ENCODE peak calls at places on chromosomes 2 and 18, in nine cellular contexts. D is NB4, G is breast epithelium, P is dorsolateral prefrontal cortex, I is brain microvascular endothelial cell, J is A549, L is RWPE2, O is mesothelial cell of epicardium, F is coronary artery. V is an unnamed sample.

GRCh38 chr2:233588410-233588809 is 21.8 kb upstream of the USP40 start:
- DNase-seq in D (no peak), G (no peak), P (no peak), I (no peak), J (no peak), L (no peak), O (no peak), F (no peak), V (no peak)

GRCh38 chr2:122183890-122184289 is 428.4 kb downstream of the TSN start:
- DNase-seq in D (no peak), G (no peak), P (no peak), I (no peak), J (no peak), L (no peak), O (no peak), F (no peak), V (no peak)

GRCh38 chr2:237449193-237449797 is 35.3 kb upstream of the COL6A3 start:
- DNase-seq in D (no peak), G (no peak), P (peak; percentile 72), I (no peak), J (no peak), L (no peak), O (no peak), F (no peak), V (no peak)

GRCh38 chr18:61475931-61476330 is 142.7 kb downstream of the CDH20 start:
- DNase-seq in D (no peak), G (no peak), P (no peak), I (no peak), J (no peak), L (no peak), O (no peak), F (no peak), V (no peak)

GRCh38 chr2:8324164-8324848 is 357.6 kb upstream of the ID2 start:
- DNase-seq in D (no peak), G (no peak), P (no peak), I (no peak), J (no peak), L (no peak), O (no peak), F (no peak), V (no peak)

GRCh38 chr2:152127628-152128027 is 28.8 kb upstream of the CACNB4 start:
- DNase-seq in D (peak; percentile 30), G (no peak), P (no peak), I (no peak), J (no peak), L (no peak), O (no peak), F (no peak), V (no peak)

GRCh38 chr2:99255491-99256318 is at the start of gene LYG2:
- DNase-seq in D (peak; percentile 83), G (no peak), P (no peak), I (no peak), J (no peak), L (no peak), O (no peak), F (no peak), V (no peak)

GRCh38 chr2:169365093-169365483 is 2.8 kb upstream of the LRP2 start:
- DNase-seq in D (peak; percentile 15), G (no peak), P (no peak), I (no peak), J (no peak), L (no peak), O (no peak), F (no peak), V (no peak)

GRCh38 chr2:85439986-85440385 is 21.5 kb downstream of the SH2D6 start:
- DNase-seq in D (no peak), G (no peak), P (no peak), I (no peak), J (no peak), L (no peak), O (no peak), F (no peak), V (no peak)

GRCh38 chr2:83103602-83104001 is 1355.5 kb downstream of the SUCLG1 start:
- DNase-seq in D (no peak), G (no peak), P (no peak), I (peak; percentile 35), J (no peak), L (no peak), O (no peak), F (no peak), V (no peak)

DNA sequence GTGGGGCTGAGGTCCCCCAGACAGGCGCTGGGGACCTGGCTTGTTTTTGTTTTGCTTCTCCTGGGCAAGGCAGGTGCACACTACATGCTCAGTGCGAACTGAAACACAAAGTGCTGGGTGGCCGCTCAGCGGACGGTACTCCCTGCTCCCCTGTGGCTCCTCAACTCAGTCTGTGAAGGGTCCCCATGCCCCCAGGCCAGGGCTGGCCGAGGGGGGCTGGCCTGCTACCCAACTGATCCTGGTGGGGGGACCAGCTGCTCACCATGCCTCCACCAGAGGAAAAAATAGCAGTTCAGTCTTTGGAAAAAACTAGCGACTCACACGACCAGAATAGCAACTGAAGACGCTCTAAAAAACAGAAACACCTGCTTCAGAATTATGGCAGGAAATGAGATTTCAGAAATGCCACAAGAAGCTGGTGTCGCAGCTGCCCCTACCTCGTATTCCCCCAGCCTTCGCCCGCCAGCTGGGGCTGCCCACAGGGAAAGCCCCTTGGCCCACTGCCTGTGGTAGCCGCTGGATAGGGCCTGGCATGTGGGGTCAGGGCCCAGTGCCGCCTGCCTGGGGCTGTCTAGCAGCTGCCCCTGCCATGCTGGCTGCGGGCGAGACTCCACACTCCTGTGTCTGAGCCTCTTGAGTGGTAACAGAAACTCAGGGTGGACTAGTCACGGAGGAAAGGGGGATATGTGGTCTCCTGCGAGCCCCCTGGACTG is 43.7 kb downstream of the MEX3C start:
- DNase-seq in D (peak; percentile 70), G (no peak), P (no peak), I (no peak), J (no peak), L (no peak), O (no peak), F (no peak), V (no peak)
- TF ChIP-seq CTCF in D (no peak), G (no peak), P (no peak), I (no peak), J (no peak), L (no peak), O (no peak), F (no peak), V (no peak)

DNA sequence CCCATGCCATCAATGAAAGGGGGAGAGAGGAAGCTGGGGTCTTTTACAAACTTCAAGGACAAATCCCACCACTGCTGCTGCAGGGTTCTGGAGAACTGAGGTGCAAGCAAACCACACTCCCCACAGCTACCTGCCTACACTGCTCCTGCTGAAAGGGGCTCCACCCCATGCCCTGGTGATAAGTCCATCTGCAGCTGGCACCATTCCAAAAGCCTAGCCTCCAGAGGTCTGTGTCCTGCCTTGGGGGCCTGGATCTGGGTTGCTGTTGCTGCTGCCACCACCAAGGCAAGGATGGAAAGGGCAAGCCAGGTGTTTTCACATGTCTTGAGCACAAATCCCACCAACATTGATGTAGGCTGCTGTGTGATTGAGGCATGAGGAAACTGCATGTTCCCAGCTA is 97.4 kb upstream of the UBE2E3 start:
- DNase-seq in D (no peak), G (no peak), P (no peak), I (no peak), J (no peak), L (no peak), O (no peak), F (no peak), V (no peak)
- TF ChIP-seq CTCF in D (no peak), G (no peak), P (no peak), I (no peak), J (no peak), L (no peak), O (no peak), F (no peak), V (no peak)

DNA sequence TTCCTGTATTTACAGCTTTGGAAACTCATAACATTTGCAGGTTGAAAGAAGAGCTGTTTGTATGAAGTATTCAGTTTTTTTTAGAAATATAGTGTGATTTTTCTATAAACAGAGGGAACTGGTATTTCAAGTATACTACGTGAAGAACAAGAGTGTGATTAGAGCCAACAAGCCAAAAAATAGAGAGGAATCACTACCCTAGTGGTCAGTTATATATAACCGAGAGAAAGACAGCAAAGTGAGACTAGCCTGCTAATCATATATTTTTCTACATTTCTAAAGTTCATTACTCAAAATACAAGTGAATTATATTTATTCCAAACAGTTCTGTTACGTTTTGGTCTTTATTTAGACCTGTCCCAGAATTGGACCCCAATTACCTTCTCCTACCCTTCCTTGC is 444.8 kb upstream of the NRP2 start:
- DNase-seq in D (no peak), G (no peak), P (no peak), I (no peak), J (no peak), L (no peak), O (no peak), F (no peak), V (no peak)
- TF ChIP-seq CTCF in D (no peak), G (no peak), P (no peak), I (no peak), J (no peak), L (no peak), O (no peak), F (no peak), V (peak; percentile 44)

GRCh38 chr2:54660752-54661151 is 62.7 kb upstream of the EML6 start:
- DNase-seq in D (no peak), G (no peak), P (no peak), I (no peak), J (no peak), L (no peak), O (no peak), F (no peak), V (no peak)
- TF ChIP-seq CTCF in D (no peak), G (no peak), P (peak; percentile 48), I (peak; percentile 13), J (no peak), L (no peak), O (no peak), F (no peak), V (no peak)

DNA sequence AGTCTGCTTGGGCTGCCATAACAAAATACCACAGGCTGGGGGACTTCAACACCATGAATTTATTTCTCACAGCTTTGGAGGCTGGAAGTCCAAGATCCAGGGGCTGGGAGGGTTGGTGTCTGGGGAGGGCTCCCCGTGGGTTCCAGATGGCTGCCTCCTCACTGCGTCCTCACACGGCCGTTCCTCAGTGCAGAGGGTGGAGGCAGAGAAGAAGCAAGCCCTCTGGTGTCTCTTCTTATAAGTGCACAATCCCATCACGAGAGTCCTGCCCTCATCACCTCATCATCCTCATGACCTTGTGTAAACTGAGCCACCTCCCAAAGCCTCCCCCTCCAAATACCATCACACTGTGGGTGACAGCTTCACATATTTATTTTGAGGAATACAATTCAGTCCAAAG is 26.3 kb downstream of the TMEM163 start:
- DNase-seq in D (no peak), G (no peak), P (no peak), I (no peak), J (peak; percentile 12), L (no peak), O (no peak), F (no peak), V (no peak)
- TF ChIP-seq CTCF in D (no peak), G (no peak), P (no peak), I (no peak), J (no peak), L (no peak), O (no peak), F (no peak), V (no peak)

GRCh38 chr2:173752152-173752551 is 213.0 kb downstream of the SP3 start:
- DNase-seq in D (peak; percentile 31), G (no peak), P (no peak), I (no peak), J (peak; percentile 34), L (no peak), O (no peak), F (no peak), V (no peak)
- TF ChIP-seq CTCF in D (peak; percentile 20), G (no peak), P (no peak), I (peak; percentile 69), J (peak; percentile 41), L (peak; percentile 64), O (no peak), F (no peak), V (no peak)

V was measured in progenitor cell of endocrine pancreas.